ENCODE peak calls at places on chromosomes 11 and 22, in eight cellular contexts. One of them, this sample, is unnamed. For H3K9me3, the result is how much of the 10 kb centered on the place peaks cover.

GRCh38 chr22:35443338-35443737 is 43.4 kb downstream of the MCM5 start:
- DNase-seq in left ventricle myocardium inferior: no peak
- DNase-seq in OCI-LY7: no peak
- DNase-seq in mammary epithelial cell: peak
- DNase-seq in ovary: no peak
- DNase-seq in naive thymus-derived CD4-positive, alpha-beta T cell: no peak
- DNase-seq in CD8-positive, alpha-beta memory T cell: no peak
- DNase-seq in stomach: no peak
- DNase-seq in this sample: no peak

GRCh38 chr11:46437106-46437689 is 45.6 kb upstream of the CHRM4 start:
- DNase-seq in left ventricle myocardium inferior: no peak
- DNase-seq in OCI-LY7: no peak
- DNase-seq in mammary epithelial cell: no peak
- DNase-seq in ovary: no peak
- DNase-seq in naive thymus-derived CD4-positive, alpha-beta T cell: no peak
- DNase-seq in CD8-positive, alpha-beta memory T cell: no peak
- DNase-seq in stomach: no peak
- DNase-seq in this sample: no peak

GRCh38 chr11:114209343-114209742 is 86.9 kb upstream of the NNMT start:
- DNase-seq in left ventricle myocardium inferior: no peak
- DNase-seq in OCI-LY7: no peak
- DNase-seq in mammary epithelial cell: no peak
- DNase-seq in ovary: no peak
- DNase-seq in naive thymus-derived CD4-positive, alpha-beta T cell: no peak
- DNase-seq in CD8-positive, alpha-beta memory T cell: no peak
- DNase-seq in stomach: no peak
- DNase-seq in this sample: no peak

GRCh38 chr11:128531588-128531987 is 55.8 kb downstream of the ETS1 start:
- DNase-seq in left ventricle myocardium inferior: no peak
- DNase-seq in OCI-LY7: no peak
- DNase-seq in mammary epithelial cell: no peak
- DNase-seq in ovary: no peak
- DNase-seq in naive thymus-derived CD4-positive, alpha-beta T cell: no peak
- DNase-seq in CD8-positive, alpha-beta memory T cell: no peak
- DNase-seq in stomach: no peak
- DNase-seq in this sample: no peak

GRCh38 chr22:29072193-29072978 is 449 bp upstream of the KREMEN1 start:
- DNase-seq in left ventricle myocardium inferior: peak
- DNase-seq in OCI-LY7: peak
- DNase-seq in mammary epithelial cell: peak
- DNase-seq in ovary: peak
- DNase-seq in naive thymus-derived CD4-positive, alpha-beta T cell: peak
- DNase-seq in CD8-positive, alpha-beta memory T cell: peak
- DNase-seq in stomach: peak
- DNase-seq in this sample: peak

GRCh38 chr11:70270877-70271634 is 566 bp downstream of the PPFIA1 start:
- DNase-seq in left ventricle myocardium inferior: peak
- DNase-seq in OCI-LY7: peak
- DNase-seq in mammary epithelial cell: peak
- DNase-seq in ovary: no peak
- DNase-seq in naive thymus-derived CD4-positive, alpha-beta T cell: no peak
- DNase-seq in CD8-positive, alpha-beta memory T cell: no peak
- DNase-seq in stomach: peak
- DNase-seq in this sample: peak

GRCh38 chr11:72113170-72113808 is 794 bp upstream of the ANAPC15 start:
- DNase-seq in left ventricle myocardium inferior: no peak
- DNase-seq in OCI-LY7: no peak
- DNase-seq in mammary epithelial cell: peak
- DNase-seq in ovary: no peak
- DNase-seq in naive thymus-derived CD4-positive, alpha-beta T cell: no peak
- DNase-seq in CD8-positive, alpha-beta memory T cell: no peak
- DNase-seq in stomach: no peak
- DNase-seq in this sample: no peak

GRCh38 chr11:72989727-72990126 is 152.4 kb downstream of the FCHSD2 start:
- DNase-seq in left ventricle myocardium inferior: no peak
- DNase-seq in OCI-LY7: no peak
- DNase-seq in mammary epithelial cell: no peak
- DNase-seq in ovary: peak
- DNase-seq in naive thymus-derived CD4-positive, alpha-beta T cell: no peak
- DNase-seq in CD8-positive, alpha-beta memory T cell: no peak
- DNase-seq in stomach: no peak
- DNase-seq in this sample: no peak

GRCh38 chr11:47495856-47496217 is 46.9 kb upstream of the RAPSN start:
- DNase-seq in left ventricle myocardium inferior: no peak
- DNase-seq in OCI-LY7: no peak
- DNase-seq in mammary epithelial cell: no peak
- DNase-seq in ovary: no peak
- DNase-seq in naive thymus-derived CD4-positive, alpha-beta T cell: no peak
- DNase-seq in CD8-positive, alpha-beta memory T cell: no peak
- DNase-seq in stomach: no peak
- DNase-seq in this sample: no peak

GRCh38 chr11:67670316-67671210 is 3.9 kb downstream of the ALDH3B2 start:
- DNase-seq in left ventricle myocardium inferior: no peak
- DNase-seq in OCI-LY7: no peak
- DNase-seq in mammary epithelial cell: no peak
- DNase-seq in ovary: no peak
- DNase-seq in naive thymus-derived CD4-positive, alpha-beta T cell: no peak
- DNase-seq in CD8-positive, alpha-beta memory T cell: no peak
- DNase-seq in stomach: no peak
- DNase-seq in this sample: no peak

GRCh38 chr22:17964647-17965046 is 59.7 kb downstream of the MICAL3 start:
- DNase-seq in left ventricle myocardium inferior: no peak
- DNase-seq in OCI-LY7: peak
- DNase-seq in mammary epithelial cell: no peak
- DNase-seq in ovary: no peak
- DNase-seq in naive thymus-derived CD4-positive, alpha-beta T cell: no peak
- DNase-seq in CD8-positive, alpha-beta memory T cell: no peak
- DNase-seq in stomach: no peak
- DNase-seq in this sample: no peak

GRCh38 chr11:34345991-34346480 is 11.8 kb downstream of the ABTB2 start:
- DNase-seq in left ventricle myocardium inferior: peak
- DNase-seq in OCI-LY7: no peak
- DNase-seq in mammary epithelial cell: no peak
- DNase-seq in ovary: no peak
- DNase-seq in naive thymus-derived CD4-positive, alpha-beta T cell: no peak
- DNase-seq in CD8-positive, alpha-beta memory T cell: no peak
- DNase-seq in stomach: no peak
- DNase-seq in this sample: peak

GRCh38 chr11:103903621-103904323 is 132.7 kb upstream of the DDI1 start:
- DNase-seq in left ventricle myocardium inferior: no peak
- DNase-seq in OCI-LY7: peak
- DNase-seq in mammary epithelial cell: no peak
- DNase-seq in ovary: no peak
- DNase-seq in naive thymus-derived CD4-positive, alpha-beta T cell: no peak
- DNase-seq in CD8-positive, alpha-beta memory T cell: no peak
- DNase-seq in stomach: no peak
- DNase-seq in this sample: no peak

GRCh38 chr11:100403817-100404216 is 283.3 kb upstream of the ARHGAP42 start:
- DNase-seq in left ventricle myocardium inferior: no peak
- DNase-seq in OCI-LY7: no peak
- DNase-seq in mammary epithelial cell: no peak
- DNase-seq in ovary: no peak
- DNase-seq in naive thymus-derived CD4-positive, alpha-beta T cell: no peak
- DNase-seq in CD8-positive, alpha-beta memory T cell: no peak
- DNase-seq in stomach: no peak
- DNase-seq in this sample: no peak

GRCh38 chr11:41955635-41956400 is 496.4 kb upstream of the LRRC4C start:
- DNase-seq in left ventricle myocardium inferior: no peak
- DNase-seq in OCI-LY7: no peak
- DNase-seq in mammary epithelial cell: no peak
- DNase-seq in ovary: no peak
- DNase-seq in naive thymus-derived CD4-positive, alpha-beta T cell: no peak
- DNase-seq in CD8-positive, alpha-beta memory T cell: no peak
- DNase-seq in stomach: no peak
- DNase-seq in this sample: no peak

GRCh38 chr11:105821781-105822180 is 200.3 kb downstream of the MSANTD4 start:
- DNase-seq in left ventricle myocardium inferior: no peak
- DNase-seq in OCI-LY7: no peak
- DNase-seq in mammary epithelial cell: no peak
- DNase-seq in ovary: no peak
- DNase-seq in naive thymus-derived CD4-positive, alpha-beta T cell: no peak
- DNase-seq in CD8-positive, alpha-beta memory T cell: no peak
- DNase-seq in stomach: no peak
- DNase-seq in this sample: no peak

GRCh38 chr22:48823941-48824340 is 1003.7 kb downstream of the BRD1 start:
- DNase-seq in left ventricle myocardium inferior: no peak
- DNase-seq in OCI-LY7: no peak
- DNase-seq in mammary epithelial cell: no peak
- DNase-seq in ovary: no peak
- DNase-seq in naive thymus-derived CD4-positive, alpha-beta T cell: no peak
- DNase-seq in CD8-positive, alpha-beta memory T cell: no peak
- DNase-seq in stomach: no peak
- DNase-seq in this sample: no peak
- H3K9me3 ChIP-seq in left ventricle myocardium inferior: under half
- H3K9me3 ChIP-seq in OCI-LY7: under half
- H3K9me3 ChIP-seq in mammary epithelial cell: half or more
- H3K9me3 ChIP-seq in ovary: under half
- H3K9me3 ChIP-seq in naive thymus-derived CD4-positive, alpha-beta T cell: under half
- H3K9me3 ChIP-seq in CD8-positive, alpha-beta memory T cell: under half
- H3K9me3 ChIP-seq in stomach: under half
- H3K9me3 ChIP-seq in this sample: under half

DNA sequence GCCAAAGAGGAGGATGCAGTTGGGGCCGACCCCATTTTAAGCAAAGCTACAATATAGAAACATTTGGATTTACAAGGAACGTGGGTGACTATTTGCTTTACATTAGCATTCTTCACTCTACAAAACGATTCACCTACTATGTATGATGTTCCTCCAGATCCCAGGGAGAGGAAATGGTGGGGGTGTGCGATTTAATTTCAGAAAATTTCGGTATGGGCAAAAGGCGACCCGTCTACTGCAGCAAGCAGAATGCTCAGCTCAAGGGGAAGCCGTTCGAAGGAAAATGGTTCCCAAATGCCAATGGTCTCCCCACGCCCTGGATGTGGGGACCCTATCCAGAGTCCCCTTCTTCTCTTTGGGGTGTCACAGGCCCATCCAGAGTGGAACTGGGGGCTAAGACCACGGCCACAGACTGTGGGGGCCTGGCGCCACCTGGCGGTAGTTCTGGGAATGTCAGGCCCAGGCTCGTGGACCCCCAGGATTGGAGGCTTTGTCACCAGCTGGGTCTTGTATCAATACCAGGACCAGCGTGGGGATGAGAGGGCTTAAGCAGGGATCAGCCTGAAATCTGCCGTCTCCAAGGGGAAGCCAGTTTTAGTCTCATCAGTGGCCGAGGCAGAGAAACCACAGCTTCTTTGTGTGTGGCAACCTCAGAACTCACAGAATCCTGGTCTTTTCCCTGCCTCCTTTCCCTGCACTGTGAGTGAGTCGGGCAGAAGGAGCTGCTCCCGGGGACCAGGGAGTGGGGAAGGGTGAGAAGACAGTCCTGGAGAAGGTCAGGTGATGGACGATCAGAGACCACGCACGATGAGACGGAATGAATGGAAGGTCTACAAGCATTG is 8.3 kb downstream of the LRRC10B start:
- DNase-seq in left ventricle myocardium inferior: no peak
- DNase-seq in OCI-LY7: peak
- DNase-seq in mammary epithelial cell: no peak
- DNase-seq in ovary: no peak
- DNase-seq in naive thymus-derived CD4-positive, alpha-beta T cell: peak
- DNase-seq in CD8-positive, alpha-beta memory T cell: peak
- DNase-seq in stomach: peak
- DNase-seq in this sample: no peak
- H3K4me3 ChIP-seq in left ventricle myocardium inferior: no peak
- H3K4me3 ChIP-seq in OCI-LY7: no peak
- H3K4me3 ChIP-seq in mammary epithelial cell: no peak
- H3K4me3 ChIP-seq in ovary: no peak
- H3K4me3 ChIP-seq in naive thymus-derived CD4-positive, alpha-beta T cell: peak
- H3K4me3 ChIP-seq in CD8-positive, alpha-beta memory T cell: peak
- H3K4me3 ChIP-seq in stomach: no peak
- H3K4me3 ChIP-seq in this sample: no peak

GRCh38 chr11:134392953-134393615 is 19.0 kb downstream of the B3GAT1 start:
- DNase-seq in left ventricle myocardium inferior: no peak
- DNase-seq in OCI-LY7: no peak
- DNase-seq in mammary epithelial cell: no peak
- DNase-seq in ovary: no peak
- DNase-seq in naive thymus-derived CD4-positive, alpha-beta T cell: no peak
- DNase-seq in CD8-positive, alpha-beta memory T cell: no peak
- DNase-seq in stomach: no peak
- DNase-seq in this sample: no peak
- H3K9me3 ChIP-seq in left ventricle myocardium inferior: under half
- H3K9me3 ChIP-seq in OCI-LY7: under half
- H3K9me3 ChIP-seq in mammary epithelial cell: under half
- H3K9me3 ChIP-seq in ovary: under half
- H3K9me3 ChIP-seq in naive thymus-derived CD4-positive, alpha-beta T cell: under half
- H3K9me3 ChIP-seq in CD8-positive, alpha-beta memory T cell: under half
- H3K9me3 ChIP-seq in stomach: under half
- H3K9me3 ChIP-seq in this sample: under half

GRCh38 chr22:46535876-46536558 is 1.4 kb downstream of the CELSR1 start:
- DNase-seq in left ventricle myocardium inferior: peak
- DNase-seq in OCI-LY7: no peak
- DNase-seq in mammary epithelial cell: no peak
- DNase-seq in ovary: no peak
- DNase-seq in naive thymus-derived CD4-positive, alpha-beta T cell: no peak
- DNase-seq in CD8-positive, alpha-beta memory T cell: no peak
- DNase-seq in stomach: no peak
- DNase-seq in this sample: no peak
- H3K4me3 ChIP-seq in left ventricle myocardium inferior: peak
- H3K4me3 ChIP-seq in OCI-LY7: no peak
- H3K4me3 ChIP-seq in mammary epithelial cell: peak
- H3K4me3 ChIP-seq in ovary: no peak
- H3K4me3 ChIP-seq in naive thymus-derived CD4-positive, alpha-beta T cell: no peak
- H3K4me3 ChIP-seq in CD8-positive, alpha-beta memory T cell: no peak
- H3K4me3 ChIP-seq in stomach: peak
- H3K4me3 ChIP-seq in this sample: peak

This sample was measured in right cardiac atrium.